ENCODE peak calls at places on chromosomes 6 and 20, in nine cellular contexts. H, M, W, L, Z, R, S, D and B are unnamed samples.

GRCh38 chr20:35171753-35172433 is at the start of gene PROCR:
- DNase-seq in H (no peak), L (peak), R (peak), W (peak), S (peak), Z (peak), D (peak), M (peak), B (peak)

GRCh38 chr6:111804627-111805235 is 68.5 kb downstream of the FYN start:
- DNase-seq in S (peak), L (no peak), Z (no peak), H (no peak), M (no peak), W (peak), D (peak), R (no peak), B (peak)

GRCh38 chr6:161548713-161549112 is 274.9 kb upstream of the AGPAT4 start:
- DNase-seq in W (no peak), L (no peak), H (no peak), D (no peak), R (no peak), Z (no peak), M (no peak), S (no peak), B (no peak)

GRCh38 chr6:3357669-3358068 is 98.9 kb downstream of the PSMG4 start:
- DNase-seq in L (no peak), S (no peak), H (no peak), Z (peak), R (no peak), M (no peak), W (no peak), D (no peak), B (no peak)

GRCh38 chr20:37294262-37294981 is 5.0 kb downstream of the MANBAL start:
- DNase-seq in W (peak), M (no peak), R (no peak), D (peak), S (peak), Z (no peak), L (peak), H (no peak), B (peak)

GRCh38 chr6:32973144-32973854 is 4.9 kb downstream of the BRD2 start:
- DNase-seq in R (no peak), H (peak), M (no peak), L (peak), S (peak), W (no peak), Z (peak), D (peak), B (peak)

GRCh38 chr20:59604770-59605665 is 678 bp downstream of the PHACTR3 start:
- DNase-seq in S (no peak), M (no peak), L (peak), D (no peak), R (peak), H (no peak), Z (no peak), W (no peak), B (no peak)

GRCh38 chr20:1973921-1974440 is 19.9 kb downstream of the PDYN start:
- DNase-seq in L (no peak), D (no peak), H (no peak), S (no peak), W (no peak), M (no peak), R (no peak), Z (no peak), B (no peak)

GRCh38 chr6:43807228-43808061 is 37.4 kb downstream of the VEGFA start:
- DNase-seq in M (peak), W (no peak), Z (no peak), S (no peak), D (no peak), R (no peak), L (no peak), H (no peak), B (no peak)

GRCh38 chr20:36274248-36274841 is 31.8 kb upstream of the DLGAP4 start:
- DNase-seq in W (no peak), S (no peak), H (no peak), R (no peak), D (no peak), Z (peak), M (no peak), L (no peak), B (no peak)

GRCh38 chr6:88972504-88973423 is 9.3 kb upstream of the RNGTT start:
- DNase-seq in M (no peak), L (no peak), R (no peak), D (no peak), Z (no peak), H (no peak), W (no peak), S (no peak), B (no peak)

GRCh38 chr6:142771162-142771561 is 173.8 kb downstream of the HIVEP2 start:
- DNase-seq in S (no peak), H (no peak), M (no peak), L (no peak), Z (no peak), W (no peak), D (no peak), R (no peak), B (no peak)

GRCh38 chr6:144145546-144145945 is 4.8 kb upstream of the STX11 start:
- DNase-seq in D (peak), R (no peak), M (no peak), Z (no peak), H (no peak), L (no peak), S (peak), W (no peak), B (no peak)

GRCh38 chr6:40999498-41000070 is 39.4 kb downstream of the UNC5CL start:
- DNase-seq in H (no peak), L (peak), S (peak), W (no peak), R (peak), Z (peak), M (peak), D (peak), B (peak)

GRCh38 chr6:71579902-71580301 is 291.3 kb downstream of the OGFRL1 start:
- DNase-seq in L (no peak), S (no peak), Z (no peak), R (no peak), M (no peak), D (no peak), W (no peak), H (no peak), B (no peak)

GRCh38 chr6:692356-692851 is 535 bp downstream of the EXOC2 start:
- DNase-seq in Z (peak), M (peak), D (peak), W (peak), L (peak), H (peak), R (peak), S (peak), B (no peak)

GRCh38 chr20:3705970-3706739 is 6.2 kb downstream of the SIGLEC1 start:
- DNase-seq in H (no peak), L (no peak), R (no peak), Z (no peak), D (no peak), W (no peak), S (no peak), M (no peak), B (no peak)

GRCh38 chr6:107594736-107595135 is 104.8 kb downstream of the SOBP start:
- DNase-seq in S (peak), W (no peak), L (no peak), R (no peak), D (no peak), M (no peak), H (no peak), Z (no peak), B (peak)

GRCh38 chr20:32877507-32877906 is 18.8 kb downstream of the EFCAB8 start:
- DNase-seq in M (no peak), R (no peak), D (no peak), Z (peak), W (no peak), S (no peak), L (no peak), H (peak), B (peak)

GRCh38 chr6:30981942-30982772 is 1.4 kb upstream of the MUC21 start:
- DNase-seq in S (peak), W (peak), Z (no peak), L (no peak), M (no peak), H (no peak), R (no peak), D (peak), B (peak)